ENCODE peak calls at places on chromosomes 4 and X, in nine cellular contexts. One of them, this sample, is unnamed.
A peak's percentile ranks its signal among the peaks of the same experiment; 100 is the strongest.

GRCh38 chr4:55393461-55394320 is 2.1 kb upstream of the TMEM165 start:
- DNase-seq in endothelial cell of umbilical vein: no peak
- DNase-seq in fibroblast of pulmonary artery: no peak
- DNase-seq in kidney: no peak
- DNase-seq in hepatocyte: no peak
- DNase-seq in RWPE1: no peak
- DNase-seq in endothelial cell: no peak
- DNase-seq in nephron progenitor cell: no peak
- DNase-seq in CD8-positive, alpha-beta T cell: no peak
- DNase-seq in this sample: no peak

GRCh38 chrX:108071578-108071977 is 19.8 kb downstream of the PSMD10 start:
- DNase-seq in endothelial cell of umbilical vein: peak; percentile 5
- DNase-seq in fibroblast of pulmonary artery: no peak
- DNase-seq in kidney: no peak
- DNase-seq in hepatocyte: no peak
- DNase-seq in RWPE1: no peak
- DNase-seq in endothelial cell: no peak
- DNase-seq in nephron progenitor cell: no peak
- DNase-seq in CD8-positive, alpha-beta T cell: no peak
- DNase-seq in this sample: no peak

GRCh38 chrX:133531012-133531411 is 115.7 kb upstream of the GPC4 start:
- DNase-seq in endothelial cell of umbilical vein: no peak
- DNase-seq in fibroblast of pulmonary artery: no peak
- DNase-seq in kidney: no peak
- DNase-seq in hepatocyte: no peak
- DNase-seq in RWPE1: no peak
- DNase-seq in endothelial cell: no peak
- DNase-seq in nephron progenitor cell: no peak
- DNase-seq in CD8-positive, alpha-beta T cell: no peak
- DNase-seq in this sample: no peak

GRCh38 chr4:154564311-154564710 is 1.5 kb downstream of the FGB start:
- DNase-seq in endothelial cell of umbilical vein: no peak
- DNase-seq in fibroblast of pulmonary artery: no peak
- DNase-seq in kidney: no peak
- DNase-seq in hepatocyte: no peak
- DNase-seq in RWPE1: peak; percentile 10
- DNase-seq in endothelial cell: no peak
- DNase-seq in nephron progenitor cell: no peak
- DNase-seq in CD8-positive, alpha-beta T cell: no peak
- DNase-seq in this sample: no peak

GRCh38 chrX:52923781-52924241 is 26.7 kb downstream of the FAM156B start:
- DNase-seq in endothelial cell of umbilical vein: peak; percentile 3
- DNase-seq in fibroblast of pulmonary artery: peak; percentile 56
- DNase-seq in kidney: no peak
- DNase-seq in hepatocyte: peak; percentile 39
- DNase-seq in RWPE1: peak; percentile 14
- DNase-seq in endothelial cell: no peak
- DNase-seq in nephron progenitor cell: no peak
- DNase-seq in CD8-positive, alpha-beta T cell: no peak
- DNase-seq in this sample: no peak

GRCh38 chr4:182578402-182578801 is 335.2 kb downstream of the TENM3 start:
- DNase-seq in endothelial cell of umbilical vein: peak; percentile 53
- DNase-seq in fibroblast of pulmonary artery: peak; percentile 72
- DNase-seq in kidney: no peak
- DNase-seq in hepatocyte: peak; percentile 70
- DNase-seq in RWPE1: peak; percentile 67
- DNase-seq in endothelial cell: no peak
- DNase-seq in nephron progenitor cell: no peak
- DNase-seq in CD8-positive, alpha-beta T cell: no peak
- DNase-seq in this sample: no peak

GRCh38 chr4:98374643-98375042 is 113.5 kb downstream of the RAP1GDS1 start:
- DNase-seq in endothelial cell of umbilical vein: no peak
- DNase-seq in fibroblast of pulmonary artery: no peak
- DNase-seq in kidney: no peak
- DNase-seq in hepatocyte: no peak
- DNase-seq in RWPE1: no peak
- DNase-seq in endothelial cell: no peak
- DNase-seq in nephron progenitor cell: no peak
- DNase-seq in CD8-positive, alpha-beta T cell: no peak
- DNase-seq in this sample: no peak

GRCh38 chrX:50327235-50327634 is 122.7 kb downstream of the CCNB3 start:
- DNase-seq in endothelial cell of umbilical vein: no peak
- DNase-seq in fibroblast of pulmonary artery: no peak
- DNase-seq in kidney: no peak
- DNase-seq in hepatocyte: no peak
- DNase-seq in RWPE1: no peak
- DNase-seq in endothelial cell: no peak
- DNase-seq in nephron progenitor cell: no peak
- DNase-seq in CD8-positive, alpha-beta T cell: no peak
- DNase-seq in this sample: no peak

DNA sequence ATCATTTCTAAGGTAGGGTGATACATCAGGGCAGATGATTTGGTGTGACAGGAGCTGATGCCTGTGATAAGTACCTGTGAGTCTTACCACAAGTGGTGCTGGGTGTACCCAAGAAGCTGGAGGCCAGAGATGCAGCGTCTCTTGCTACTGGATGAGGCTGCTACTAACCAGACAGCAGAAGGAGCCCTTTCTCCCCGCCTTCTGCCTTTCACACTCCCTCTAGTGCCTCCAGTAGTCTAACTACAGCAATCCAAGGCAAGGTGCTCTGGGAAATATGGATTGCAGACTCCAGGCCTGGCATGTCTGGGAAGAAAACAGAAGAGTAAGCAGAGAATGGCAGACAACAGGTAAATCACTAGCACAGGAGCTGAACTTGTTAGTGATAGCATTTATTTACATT is 470.8 kb downstream of the NKX6-1 start:
- DNase-seq in endothelial cell of umbilical vein: no peak
- DNase-seq in fibroblast of pulmonary artery: no peak
- DNase-seq in kidney: no peak
- DNase-seq in hepatocyte: no peak
- DNase-seq in RWPE1: no peak
- DNase-seq in endothelial cell: no peak
- DNase-seq in nephron progenitor cell: no peak
- DNase-seq in CD8-positive, alpha-beta T cell: no peak
- DNase-seq in this sample: no peak
- TF ChIP-seq CTCF in endothelial cell of umbilical vein: no peak
- TF ChIP-seq CTCF in fibroblast of pulmonary artery: no peak
- TF ChIP-seq CTCF in kidney: no peak
- TF ChIP-seq CTCF in hepatocyte: no peak
- TF ChIP-seq CTCF in RWPE1: no peak
- TF ChIP-seq CTCF in endothelial cell: no peak
- TF ChIP-seq CTCF in nephron progenitor cell: no peak
- TF ChIP-seq CTCF in CD8-positive, alpha-beta T cell: no peak
- TF ChIP-seq CTCF in this sample: no peak

GRCh38 chr4:128221556-128221955 is 66.1 kb downstream of the PGRMC2 start:
- DNase-seq in endothelial cell of umbilical vein: no peak
- DNase-seq in fibroblast of pulmonary artery: no peak
- DNase-seq in kidney: no peak
- DNase-seq in hepatocyte: no peak
- DNase-seq in RWPE1: no peak
- DNase-seq in endothelial cell: no peak
- DNase-seq in nephron progenitor cell: no peak
- DNase-seq in CD8-positive, alpha-beta T cell: no peak
- DNase-seq in this sample: no peak

GRCh38 chr4:128225148-128225547 is 62.5 kb downstream of the PGRMC2 start:
- DNase-seq in endothelial cell of umbilical vein: no peak
- DNase-seq in fibroblast of pulmonary artery: peak; percentile 71
- DNase-seq in kidney: no peak
- DNase-seq in hepatocyte: no peak
- DNase-seq in RWPE1: no peak
- DNase-seq in endothelial cell: no peak
- DNase-seq in nephron progenitor cell: no peak
- DNase-seq in CD8-positive, alpha-beta T cell: no peak
- DNase-seq in this sample: no peak

DNA sequence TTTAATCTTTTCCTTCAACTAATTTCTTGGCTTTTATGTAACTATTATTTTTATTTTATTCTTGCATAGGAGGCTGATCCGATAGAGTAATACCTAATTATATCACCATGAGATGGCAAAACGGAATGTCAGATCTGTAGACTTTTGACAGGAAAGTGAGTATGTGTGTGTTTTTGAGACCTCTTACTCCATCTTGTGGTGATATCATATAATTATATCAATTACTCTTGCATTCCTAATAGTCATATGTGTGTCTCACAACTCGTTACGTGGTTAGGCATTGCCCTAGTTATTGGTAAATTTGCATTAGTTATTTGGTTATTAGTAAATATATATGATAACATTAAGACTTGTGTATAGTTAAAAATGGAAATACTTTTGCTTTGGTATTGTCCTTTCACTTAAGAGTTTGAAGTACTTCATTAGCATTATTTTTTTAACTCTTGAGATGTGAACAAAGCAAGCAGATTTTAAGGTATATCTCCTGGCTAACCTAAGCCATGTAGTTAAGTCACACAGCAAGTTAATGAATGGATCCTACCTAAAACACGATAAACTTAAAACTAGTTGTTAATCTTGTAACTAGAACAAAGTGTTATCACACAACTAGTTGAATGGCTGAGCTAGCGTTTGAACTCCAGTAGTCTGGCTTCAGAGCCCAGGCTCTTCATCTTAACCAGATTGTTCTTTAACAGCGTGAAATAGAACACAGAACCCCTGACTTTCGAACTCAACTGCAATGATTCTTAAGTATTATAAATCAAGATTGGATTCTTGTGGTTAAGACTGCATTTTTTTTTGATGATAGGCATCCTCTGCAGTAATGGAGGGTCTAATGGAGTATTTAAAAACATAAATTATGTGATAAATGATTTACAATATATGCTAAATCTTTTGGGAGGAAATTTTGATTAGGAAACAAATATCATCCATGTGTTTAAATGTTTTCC is 67.1 kb downstream of the PGRMC2 start:
- DNase-seq in endothelial cell of umbilical vein: peak; percentile 70
- DNase-seq in fibroblast of pulmonary artery: peak; percentile 73
- DNase-seq in kidney: no peak
- DNase-seq in hepatocyte: no peak
- DNase-seq in RWPE1: peak; percentile 53
- DNase-seq in endothelial cell: no peak
- DNase-seq in nephron progenitor cell: no peak
- DNase-seq in CD8-positive, alpha-beta T cell: no peak
- DNase-seq in this sample: no peak
- TF ChIP-seq CTCF in endothelial cell of umbilical vein: peak; percentile 20
- TF ChIP-seq CTCF in fibroblast of pulmonary artery: peak; percentile 36
- TF ChIP-seq CTCF in kidney: no peak
- TF ChIP-seq CTCF in hepatocyte: peak; percentile 33
- TF ChIP-seq CTCF in RWPE1: peak; percentile 24
- TF ChIP-seq CTCF in endothelial cell: no peak
- TF ChIP-seq CTCF in nephron progenitor cell: no peak
- TF ChIP-seq CTCF in CD8-positive, alpha-beta T cell: no peak
- TF ChIP-seq CTCF in this sample: peak; percentile 43

DNA sequence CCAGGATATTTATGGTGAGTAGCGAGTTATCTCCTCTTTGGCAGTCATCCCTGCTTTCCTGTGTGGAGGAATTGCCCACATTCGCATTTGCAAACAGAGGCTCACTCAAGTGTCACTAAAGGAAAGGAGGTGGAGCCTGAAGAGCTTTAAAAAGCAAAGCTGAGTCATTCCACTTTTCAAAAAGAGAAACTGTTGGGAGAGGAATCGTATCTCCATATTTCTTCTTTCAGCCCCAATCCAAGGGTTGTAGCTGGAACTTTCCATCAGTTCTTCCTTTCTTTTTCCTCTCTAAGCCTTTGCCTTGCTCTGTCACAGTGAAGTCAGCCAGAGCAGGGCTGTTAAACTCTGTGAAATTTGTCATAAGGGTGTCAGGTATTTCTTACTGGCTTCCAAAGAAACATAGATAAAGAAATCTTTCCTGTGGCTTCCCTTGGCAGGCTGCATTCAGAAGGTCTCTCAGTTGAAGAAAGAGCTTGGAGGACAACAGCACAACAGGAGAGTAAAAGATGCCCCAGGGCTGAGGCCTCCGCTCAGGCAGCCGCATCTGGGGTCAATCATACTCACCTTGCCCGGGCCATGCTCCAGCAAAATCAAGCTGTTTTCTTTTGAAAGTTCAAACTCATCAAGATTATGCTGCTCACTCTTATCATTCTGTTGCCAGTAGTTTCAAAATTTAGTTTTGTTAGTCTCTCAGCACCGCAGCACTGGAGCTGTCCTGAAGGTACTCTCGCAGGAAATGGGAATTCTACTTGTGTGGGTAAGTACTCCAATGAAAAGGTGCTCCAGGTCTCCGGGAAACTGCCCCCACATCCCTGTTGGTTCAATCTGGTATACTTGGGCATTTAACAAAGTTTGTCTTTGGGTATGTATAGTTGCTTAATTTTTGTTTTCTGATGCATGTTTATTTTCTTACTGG is at the start of gene EGF:
- DNase-seq in endothelial cell of umbilical vein: no peak
- DNase-seq in fibroblast of pulmonary artery: peak; percentile 47
- DNase-seq in kidney: no peak
- DNase-seq in hepatocyte: peak; percentile 64
- DNase-seq in RWPE1: no peak
- DNase-seq in endothelial cell: no peak
- DNase-seq in nephron progenitor cell: no peak
- DNase-seq in CD8-positive, alpha-beta T cell: no peak
- DNase-seq in this sample: no peak
- TF ChIP-seq CTCF in endothelial cell of umbilical vein: no peak
- TF ChIP-seq CTCF in fibroblast of pulmonary artery: no peak
- TF ChIP-seq CTCF in kidney: no peak
- TF ChIP-seq CTCF in hepatocyte: no peak
- TF ChIP-seq CTCF in RWPE1: no peak
- TF ChIP-seq CTCF in endothelial cell: no peak
- TF ChIP-seq CTCF in nephron progenitor cell: no peak
- TF ChIP-seq CTCF in CD8-positive, alpha-beta T cell: no peak
- TF ChIP-seq CTCF in this sample: no peak

GRCh38 chr4:1291091-1291490 is 1.4 kb downstream of the MAEA start:
- DNase-seq in endothelial cell of umbilical vein: no peak
- DNase-seq in fibroblast of pulmonary artery: no peak
- DNase-seq in kidney: no peak
- DNase-seq in hepatocyte: no peak
- DNase-seq in RWPE1: no peak
- DNase-seq in endothelial cell: no peak
- DNase-seq in nephron progenitor cell: no peak
- DNase-seq in CD8-positive, alpha-beta T cell: no peak
- DNase-seq in this sample: no peak

GRCh38 chr4:1290165-1290977 is 680 bp downstream of the MAEA start:
- DNase-seq in endothelial cell of umbilical vein: peak; percentile 23
- DNase-seq in fibroblast of pulmonary artery: no peak
- DNase-seq in kidney: peak; percentile 59
- DNase-seq in hepatocyte: peak; percentile 62
- DNase-seq in RWPE1: peak; percentile 12
- DNase-seq in endothelial cell: no peak
- DNase-seq in nephron progenitor cell: peak; percentile 40
- DNase-seq in CD8-positive, alpha-beta T cell: no peak
- DNase-seq in this sample: no peak

GRCh38 chr4:1291996-1292702 is 2.5 kb downstream of the MAEA start:
- DNase-seq in endothelial cell of umbilical vein: no peak
- DNase-seq in fibroblast of pulmonary artery: no peak
- DNase-seq in kidney: peak; percentile 36
- DNase-seq in hepatocyte: no peak
- DNase-seq in RWPE1: no peak
- DNase-seq in endothelial cell: no peak
- DNase-seq in nephron progenitor cell: no peak
- DNase-seq in CD8-positive, alpha-beta T cell: no peak
- DNase-seq in this sample: no peak

GRCh38 chr4:1288786-1289185 is 905 bp upstream of the MAEA start:
- DNase-seq in endothelial cell of umbilical vein: no peak
- DNase-seq in fibroblast of pulmonary artery: no peak
- DNase-seq in kidney: peak; percentile 23
- DNase-seq in hepatocyte: no peak
- DNase-seq in RWPE1: no peak
- DNase-seq in endothelial cell: no peak
- DNase-seq in nephron progenitor cell: no peak
- DNase-seq in CD8-positive, alpha-beta T cell: no peak
- DNase-seq in this sample: no peak

DNA sequence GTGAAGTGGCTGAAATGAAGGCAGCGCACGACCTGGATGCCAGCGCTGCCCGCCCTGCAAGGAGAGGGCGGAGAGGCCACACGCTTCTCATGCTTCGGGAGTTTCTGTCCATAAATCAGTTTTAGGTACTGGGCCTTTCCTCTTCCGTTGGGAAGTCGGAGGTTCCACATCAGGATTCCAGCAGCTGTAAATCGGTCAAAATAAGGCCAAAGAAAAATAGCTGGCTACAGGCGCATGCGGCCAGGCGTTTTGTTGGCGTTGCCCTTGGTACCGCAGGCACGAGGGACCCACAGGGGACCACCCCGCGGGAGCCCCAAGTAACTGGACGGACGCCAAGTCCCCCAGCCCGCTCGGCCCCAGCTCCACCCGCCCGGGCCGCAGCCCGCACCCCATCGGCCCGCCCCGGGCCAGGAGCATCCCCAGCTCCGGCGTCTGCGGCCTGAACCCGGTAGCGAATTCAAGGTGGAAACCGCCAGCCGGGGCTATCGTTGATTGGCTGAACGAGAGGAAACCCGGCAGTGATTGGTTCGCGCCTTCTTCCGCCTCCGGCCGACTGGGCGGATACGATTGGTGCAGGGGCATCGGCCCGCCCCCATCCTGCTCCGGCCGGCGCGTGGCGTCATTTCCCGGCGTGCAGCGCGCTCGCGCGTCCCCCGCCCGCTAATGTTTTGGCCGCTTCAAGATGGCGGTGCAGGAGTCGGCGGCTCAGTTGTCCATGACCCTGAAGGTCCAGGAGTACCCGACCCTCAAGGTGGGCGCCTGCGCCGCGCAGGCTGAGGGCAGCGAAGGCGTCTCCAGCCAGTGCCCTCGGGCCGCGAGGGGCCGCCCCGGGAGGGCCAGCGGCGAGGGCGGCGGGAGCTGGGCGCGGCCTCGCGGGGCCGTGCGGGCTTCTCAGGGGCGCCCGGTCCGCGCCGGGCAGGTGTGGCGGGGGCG is at the start of gene MAEA:
- DNase-seq in endothelial cell of umbilical vein: peak; percentile 98
- DNase-seq in fibroblast of pulmonary artery: peak; percentile 96
- DNase-seq in kidney: peak; percentile 99
- DNase-seq in hepatocyte: peak; percentile 99
- DNase-seq in RWPE1: peak; percentile 99
- DNase-seq in endothelial cell: peak; percentile 97
- DNase-seq in nephron progenitor cell: peak; percentile 98
- DNase-seq in CD8-positive, alpha-beta T cell: peak; percentile 94
- DNase-seq in this sample: peak; percentile 99
- TF ChIP-seq CTCF in endothelial cell of umbilical vein: no peak
- TF ChIP-seq CTCF in fibroblast of pulmonary artery: no peak
- TF ChIP-seq CTCF in kidney: no peak
- TF ChIP-seq CTCF in hepatocyte: no peak
- TF ChIP-seq CTCF in RWPE1: no peak
- TF ChIP-seq CTCF in endothelial cell: no peak
- TF ChIP-seq CTCF in nephron progenitor cell: no peak
- TF ChIP-seq CTCF in CD8-positive, alpha-beta T cell: no peak
- TF ChIP-seq CTCF in this sample: no peak

This sample was measured in Peyer's patch.